ENCODE peak calls at places on chromosomes 5 and 9, in six cellular contexts. O is IMR-90; Q is breast epithelium; W is pancreas; X is CD4-positive, alpha-beta memory T cell; F is heart left ventricle. B is an unnamed sample. For H3K4me1, the result is how much of the 10 kb centered on the place peaks cover.

GRCh38 chr5:81852277-81853004 is 101.5 kb upstream of the SSBP2 start:
- DNase-seq in Q (no peak), W (peak), X (peak), F (peak), O (peak), B (no peak)

GRCh38 chr9:113620377-113621161 is 157.0 kb downstream of the RGS3 start:
- DNase-seq in F (no peak), X (no peak), Q (peak), O (peak), W (peak), B (no peak)

GRCh38 chr9:127311239-127311741 is 46.7 kb downstream of the GARNL3 start:
- DNase-seq in Q (no peak), X (peak), F (no peak), O (peak), W (peak), B (peak)

GRCh38 chr9:6870650-6871477 is 113.1 kb downstream of the KDM4C start:
- DNase-seq in X (no peak), F (no peak), Q (no peak), W (no peak), O (no peak), B (no peak)

GRCh38 chr5:17443333-17444125 is 54.5 kb upstream of the TAF11L2 start:
- DNase-seq in W (no peak), Q (no peak), X (no peak), F (peak), O (no peak), B (no peak)

GRCh38 chr5:179240561-179240960 is 104.7 kb downstream of the ADAMTS2 start:
- DNase-seq in O (no peak), Q (no peak), X (no peak), W (no peak), F (no peak), B (no peak)

GRCh38 chr5:27312291-27312690 is 273.9 kb upstream of the CDH9 start:
- DNase-seq in Q (no peak), X (no peak), W (no peak), O (no peak), F (no peak), B (no peak)

GRCh38 chr9:116992870-116993269 is 305.8 kb downstream of the TRIM32 start:
- DNase-seq in O (peak), F (no peak), Q (no peak), W (no peak), X (no peak), B (no peak)

GRCh38 chr9:85554349-85554748 is 187.4 kb downstream of the AGTPBP1 start:
- DNase-seq in O (no peak), Q (no peak), X (no peak), W (no peak), F (no peak), B (no peak)

GRCh38 chr5:158133369-158133768 is 274.4 kb upstream of the CLINT1 start:
- DNase-seq in F (no peak), X (no peak), Q (no peak), O (no peak), W (no peak), B (no peak)

GRCh38 chr5:118956727-118957126 is 31.6 kb downstream of the DTWD2 start:
- DNase-seq in O (peak), W (no peak), F (no peak), X (no peak), Q (no peak), B (no peak)

GRCh38 chr5:160833806-160834205 is 18.2 kb downstream of the ATP10B start:
- DNase-seq in Q (no peak), X (no peak), O (no peak), W (no peak), F (no peak), B (no peak)

GRCh38 chr5:146013761-146014160 is 77.4 kb downstream of the SH3RF2 start:
- DNase-seq in F (no peak), Q (no peak), O (no peak), W (no peak), X (no peak), B (no peak)

GRCh38 chr5:77355074-77355473 is 137.0 kb downstream of the WDR41 start:
- DNase-seq in X (no peak), O (no peak), W (no peak), Q (no peak), F (no peak), B (no peak)

GRCh38 chr5:77354454-77354853 is 137.7 kb downstream of the WDR41 start:
- DNase-seq in Q (no peak), X (no peak), O (no peak), W (no peak), F (no peak), B (no peak)

GRCh38 chr5:77355751-77356150 is 136.4 kb downstream of the WDR41 start:
- DNase-seq in W (no peak), X (no peak), O (no peak), Q (no peak), F (no peak), B (no peak)

GRCh38 chr5:77358566-77359205 is 133.4 kb downstream of the WDR41 start:
- DNase-seq in W (no peak), Q (no peak), X (no peak), F (no peak), O (peak), B (no peak)

GRCh38 chr5:77356740-77357139 is 135.4 kb downstream of the WDR41 start:
- DNase-seq in O (peak), F (no peak), X (no peak), Q (no peak), W (no peak), B (no peak)
- H3K4me1 ChIP-seq in O (under half), F (under half), X (under half), Q (under half), W (under half), B (half or more)

DNA sequence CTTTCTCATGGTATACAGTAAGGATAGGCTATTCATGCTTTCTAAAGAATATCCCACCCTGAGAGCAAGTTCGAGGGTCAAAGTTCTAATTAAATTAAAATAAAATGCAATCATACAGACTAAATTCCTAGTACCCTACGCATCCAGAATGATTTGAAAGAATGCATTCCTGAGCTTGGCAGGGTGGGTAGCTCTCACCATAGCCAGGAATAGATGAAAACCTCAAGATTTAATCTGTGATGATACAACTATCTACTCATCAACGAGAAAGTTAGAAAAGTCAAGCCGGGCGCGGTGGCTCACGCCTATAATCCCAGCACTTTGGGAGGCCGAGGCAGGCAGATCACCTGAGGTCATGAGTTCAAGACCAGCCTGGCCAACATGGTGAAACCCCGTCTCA is 32.3 kb downstream of the SERINC5 start:
- DNase-seq in F (no peak), X (no peak), W (no peak), O (no peak), Q (no peak), B (no peak)
- H3K4me1 ChIP-seq in F (under half), X (half or more), W (under half), O (under half), Q (under half), B (under half)

GRCh38 chr9:20321683-20322082 is 300.6 kb downstream of the MLLT3 start:
- DNase-seq in W (no peak), Q (no peak), O (no peak), X (peak), F (no peak), B (no peak)
- H3K4me1 ChIP-seq in W (under half), Q (under half), O (under half), X (half or more), F (under half), B (under half)

GRCh38 chr5:134370306-134370870 is 981 bp upstream of the UBE2B start:
- DNase-seq in W (peak), F (no peak), X (no peak), O (no peak), Q (no peak), B (no peak)
- H3K4me1 ChIP-seq in W (under half), F (half or more), X (half or more), O (under half), Q (under half), B (under half)

GRCh38 chr5:180346358-180346757 is 6.8 kb downstream of the GFPT2 start:
- DNase-seq in F (peak), Q (no peak), W (no peak), X (no peak), O (no peak), B (no peak)
- H3K4me1 ChIP-seq in F (under half), Q (under half), W (under half), X (under half), O (under half), B (under half)

GRCh38 chr9:134239130-134239888 is 74.9 kb upstream of the RNU6ATAC start:
- DNase-seq in F (no peak), X (no peak), W (no peak), O (no peak), Q (no peak), B (no peak)
- H3K4me1 ChIP-seq in F (under half), X (under half), W (under half), O (under half), Q (under half), B (under half)

DNA sequence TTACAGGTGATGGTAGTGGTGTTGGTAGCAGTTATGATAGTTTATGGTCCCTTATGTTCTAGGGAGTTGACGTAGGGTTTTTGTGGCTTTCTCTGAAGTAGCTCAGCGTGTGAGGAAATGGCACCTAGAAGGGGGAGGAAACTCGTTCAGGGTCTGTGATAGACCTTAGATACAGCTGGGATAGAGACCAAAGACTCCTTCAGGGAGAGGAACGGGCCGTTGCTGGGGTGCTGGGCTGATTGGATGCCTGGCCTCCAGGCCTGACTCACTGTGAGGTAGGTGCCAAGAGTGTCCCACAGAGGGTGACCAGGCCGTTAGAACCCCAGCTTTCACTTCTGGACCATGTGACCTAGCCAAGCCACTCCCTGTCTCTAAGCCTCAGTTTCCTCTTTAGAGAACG is 96.6 kb downstream of the DAB2IP start:
- DNase-seq in F (no peak), Q (no peak), O (peak), W (no peak), X (no peak), B (no peak)
- H3K4me1 ChIP-seq in F (half or more), Q (under half), O (under half), W (under half), X (under half), B (half or more)

DNA sequence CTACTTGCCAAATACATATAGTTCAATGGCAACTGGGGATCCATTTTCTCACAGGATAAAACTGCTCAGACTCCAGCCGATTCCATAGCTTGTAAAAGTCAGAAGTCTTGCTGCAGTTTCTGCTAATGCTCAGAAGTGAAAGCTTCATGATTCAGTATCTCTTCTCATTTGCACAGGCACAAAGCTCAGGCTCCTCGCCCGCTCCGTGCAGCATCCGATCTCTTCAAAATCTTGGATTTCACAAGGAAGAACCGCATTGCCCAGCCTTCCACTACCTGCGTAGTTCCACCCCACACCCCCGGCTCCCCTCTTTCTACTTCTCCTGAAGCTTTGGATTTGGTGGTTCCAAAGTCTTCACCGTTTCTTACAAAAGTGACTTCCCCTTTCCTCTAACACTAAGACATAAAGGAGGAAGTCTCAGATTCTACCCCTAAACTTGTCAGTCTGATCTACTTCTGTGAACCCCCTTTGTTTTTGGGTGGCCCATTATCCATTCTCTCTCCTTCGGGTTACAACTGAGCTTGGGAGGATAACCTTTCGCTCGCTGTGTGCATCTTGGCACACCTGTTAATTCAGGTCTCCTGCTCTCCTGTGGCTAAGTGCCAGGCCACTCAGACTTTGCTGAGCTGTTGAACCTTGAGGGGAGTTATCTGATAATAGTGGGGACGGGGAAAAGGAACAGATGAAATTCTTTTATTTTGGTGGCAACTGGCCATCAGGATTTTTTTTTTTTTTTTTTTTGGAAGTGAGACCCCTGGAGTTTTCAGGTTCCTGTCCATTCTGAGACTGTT is 194.1 kb downstream of the GNA14 start:
- DNase-seq in O (no peak), X (no peak), F (no peak), Q (no peak), W (peak), B (no peak)
- H3K4me1 ChIP-seq in O (under half), X (under half), F (under half), Q (under half), W (under half), B (under half)

B was measured in thoracic aorta.